ENCODE peak calls at places on chromosomes 2 and 18, in six cellular contexts. One of them, this sample, is unnamed.
A peak's percentile ranks its signal among the peaks of the same experiment; 100 is the strongest.

GRCh38 chr2:233360771-233361176 is 6.5 kb downstream of the DGKD start:
- DNase-seq in EL: no peak
- DNase-seq in GM03348: no peak
- DNase-seq in hypothalamus: no peak
- DNase-seq in MV-4-11: no peak
- DNase-seq in T-helper 1 cell: no peak
- DNase-seq in this sample: no peak

GRCh38 chr18:22348521-22349316 is 69.0 kb downstream of the CTAGE1 start:
- DNase-seq in EL: peak; percentile 85
- DNase-seq in GM03348: peak; percentile 85
- DNase-seq in hypothalamus: no peak
- DNase-seq in MV-4-11: no peak
- DNase-seq in T-helper 1 cell: no peak
- DNase-seq in this sample: no peak

GRCh38 chr18:48805826-48806535 is 144.8 kb downstream of the SMAD7 start:
- DNase-seq in EL: no peak
- DNase-seq in GM03348: no peak
- DNase-seq in hypothalamus: no peak
- DNase-seq in MV-4-11: no peak
- DNase-seq in T-helper 1 cell: no peak
- DNase-seq in this sample: no peak

GRCh38 chr2:216636570-216637450 is 3.6 kb downstream of the IGFBP2 start:
- DNase-seq in EL: peak; percentile 68
- DNase-seq in GM03348: peak; percentile 37
- DNase-seq in hypothalamus: no peak
- DNase-seq in MV-4-11: peak; percentile 86
- DNase-seq in T-helper 1 cell: no peak
- DNase-seq in this sample: no peak

GRCh38 chr2:176911-177310 is 86.9 kb downstream of the SH3YL1 start:
- DNase-seq in EL: peak; percentile 22
- DNase-seq in GM03348: no peak
- DNase-seq in hypothalamus: no peak
- DNase-seq in MV-4-11: no peak
- DNase-seq in T-helper 1 cell: no peak
- DNase-seq in this sample: no peak

GRCh38 chr2:47076586-47077441 is 78.3 kb downstream of the STPG4 start:
- DNase-seq in EL: peak; percentile 99
- DNase-seq in GM03348: peak; percentile 94
- DNase-seq in hypothalamus: no peak
- DNase-seq in MV-4-11: peak; percentile 27
- DNase-seq in T-helper 1 cell: no peak
- DNase-seq in this sample: peak; percentile 83

GRCh38 chr2:42970151-42970550 is 177.8 kb upstream of the HAAO start:
- DNase-seq in EL: peak; percentile 61
- DNase-seq in GM03348: peak; percentile 52
- DNase-seq in hypothalamus: no peak
- DNase-seq in MV-4-11: no peak
- DNase-seq in T-helper 1 cell: no peak
- DNase-seq in this sample: no peak

GRCh38 chr2:220154243-220154642 is 526.8 kb downstream of the SLC4A3 start:
- DNase-seq in EL: no peak
- DNase-seq in GM03348: no peak
- DNase-seq in hypothalamus: no peak
- DNase-seq in MV-4-11: no peak
- DNase-seq in T-helper 1 cell: no peak
- DNase-seq in this sample: no peak

This sample was measured in astrocyte of the cerebellum.